ENCODE peak calls at places on chromosomes 1 and 21, in four cellular contexts. M is AG10803, A is neuronal stem cell, T is choroid plexus epithelial cell. O is an unnamed sample.

GRCh38 chr1:204409111-204409510 is 2.5 kb downstream of the PPP1R15B start:
- DNase-seq in M (peak; percentile 13), A (no peak), T (peak; percentile 29), O (no peak)

GRCh38 chr1:65558215-65558614 is 137.7 kb downstream of the LEPR start:
- DNase-seq in M (peak; percentile 20), A (no peak), T (no peak), O (peak; percentile 8)

GRCh38 chr1:161864577-161864976 is 98.5 kb downstream of the ATF6 start:
- DNase-seq in M (peak; percentile 52), A (no peak), T (peak; percentile 83), O (peak; percentile 4)

GRCh38 chr1:155379180-155379876 is 58.6 kb downstream of the RUSC1 start:
- DNase-seq in M (peak; percentile 69), A (no peak), T (peak; percentile 93), O (no peak)

GRCh38 chr1:18297896-18298648 is 182.7 kb upstream of the KLHDC7A start:
- DNase-seq in M (no peak), A (no peak), T (no peak), O (no peak)

GRCh38 chr1:37498872-37499617 is 15.5 kb downstream of the MEAF6 start:
- DNase-seq in M (peak; percentile 55), A (no peak), T (peak; percentile 70), O (peak; percentile 43)

GRCh38 chr1:149962736-149963135 is 26.1 kb upstream of the MTMR11 start:
- DNase-seq in M (peak; percentile 48), A (no peak), T (no peak), O (no peak)

GRCh38 chr1:171251741-171252300 is 3.5 kb downstream of the FMO1 start:
- DNase-seq in M (no peak), A (peak; percentile 33), T (peak; percentile 62), O (peak; percentile 25)

GRCh38 chr1:3611170-3612019 is at the start of gene MEGF6:
- DNase-seq in M (no peak), A (peak; percentile 92), T (peak; percentile 48), O (peak; percentile 33)

GRCh38 chr1:168260393-168260792 is 20.3 kb upstream of the TBX19 start:
- DNase-seq in M (no peak), A (no peak), T (no peak), O (no peak)

GRCh38 chr1:201505505-201505893 is 1.4 kb downstream of the CSRP1 start:
- DNase-seq in M (peak; percentile 70), A (no peak), T (peak; percentile 70), O (peak; percentile 72)

GRCh38 chr1:12400030-12400693 is 170.3 kb downstream of the VPS13D start:
- DNase-seq in M (no peak), A (no peak), T (no peak), O (no peak)

GRCh38 chr1:10561955-10562354 is 87.2 kb downstream of the PEX14 start:
- DNase-seq in M (no peak), A (no peak), T (peak; percentile 32), O (peak; percentile 14)

GRCh38 chr21:38476385-38476784 is 21.9 kb downstream of the ERG start:
- DNase-seq in M (no peak), A (no peak), T (no peak), O (no peak)

GRCh38 chr1:67855944-67856343 is 22.7 kb upstream of the GNG12 start:
- DNase-seq in M (no peak), A (no peak), T (peak; percentile 88), O (no peak)

GRCh38 chr1:96845464-96845863 is 123.9 kb downstream of the PTBP2 start:
- DNase-seq in M (no peak), A (no peak), T (peak; percentile 41), O (peak; percentile 47)

GRCh38 chr1:193537266-193538003 is 351.0 kb upstream of the B3GALT2 start:
- DNase-seq in M (no peak), A (no peak), T (no peak), O (peak; percentile 4)

GRCh38 chr1:181061891-181062777 is 26.4 kb upstream of the IER5 start:
- DNase-seq in M (peak; percentile 16), A (no peak), T (no peak), O (no peak)

GRCh38 chr1:244384066-244384465 is 67.6 kb downstream of the ADSS2 start:
- DNase-seq in M (peak; percentile 11), A (no peak), T (no peak), O (no peak)

GRCh38 chr21:32543975-32544374 is 41.3 kb downstream of the TCP10L start:
- DNase-seq in M (no peak), A (no peak), T (no peak), O (no peak)

GRCh38 chr1:45331436-45332345 is 5.0 kb downstream of the HPDL start:
- DNase-seq in M (no peak), A (no peak), T (no peak), O (no peak)

GRCh38 chr1:9904571-9904970 is 5.5 kb downstream of the CTNNBIP1 start:
- DNase-seq in M (peak; percentile 25), A (no peak), T (peak; percentile 57), O (no peak)

GRCh38 chr1:242824435-242824834 is 299.9 kb upstream of the PLD5 start:
- DNase-seq in M (peak; percentile 5), A (no peak), T (peak; percentile 28), O (peak; percentile 20)

GRCh38 chr1:80158771-80159170 is 1152.2 kb upstream of the ADGRL4 start:
- DNase-seq in M (no peak), A (no peak), T (no peak), O (peak; percentile 23)

GRCh38 chr1:88036345-88036999 is 647.6 kb upstream of the PKN2 start:
- DNase-seq in M (no peak), A (no peak), T (no peak), O (no peak)

GRCh38 chr1:38127432-38127831 is 80.8 kb upstream of the POU3F1 start:
- DNase-seq in M (no peak), A (no peak), T (no peak), O (no peak)

GRCh38 chr1:94061513-94062443 is 59.2 kb downstream of the ABCA4 start:
- DNase-seq in M (peak; percentile 93), A (peak; percentile 61), T (peak; percentile 91), O (peak; percentile 73)

GRCh38 chr1:4693891-4694290 is 39.5 kb downstream of the AJAP1 start:
- DNase-seq in M (no peak), A (no peak), T (no peak), O (no peak)

GRCh38 chr1:4150262-4150661 is 250.2 kb upstream of the C1orf174 start:
- DNase-seq in M (no peak), A (peak; percentile 15), T (no peak), O (no peak)

GRCh38 chr1:236823559-236823958 is 28.5 kb downstream of the MTR start:
- DNase-seq in M (no peak), A (no peak), T (no peak), O (no peak)

GRCh38 chr1:31725777-31726535 is 22.1 kb upstream of the COL16A1 start:
- DNase-seq in M (no peak), A (no peak), T (no peak), O (no peak)

GRCh38 chr1:187413770-187414169 is 585.0 kb downstream of the PLA2G4A start:
- DNase-seq in M (no peak), A (no peak), T (peak; percentile 52), O (peak; percentile 54)

GRCh38 chr1:170145691-170146676 is at the start of gene NTMT2:
- DNase-seq in M (no peak), A (peak; percentile 42), T (peak; percentile 8), O (peak; percentile 53)

GRCh38 chr1:111474106-111474505 is 322 bp downstream of the C1orf162 start:
- DNase-seq in M (no peak), A (no peak), T (no peak), O (no peak)

GRCh38 chr1:23577056-23577985 is 18.0 kb upstream of the ID3 start:
- DNase-seq in M (peak; percentile 88), A (no peak), T (peak; percentile 97), O (peak; percentile 71)

GRCh38 chr1:172756029-172756428 is 97.1 kb downstream of the FASLG start:
- DNase-seq in M (no peak), A (no peak), T (no peak), O (no peak)

GRCh38 chr1:109716570-109717090 is 4.6 kb downstream of the GSTM5 start:
- DNase-seq in M (no peak), A (no peak), T (no peak), O (no peak)

DNA sequence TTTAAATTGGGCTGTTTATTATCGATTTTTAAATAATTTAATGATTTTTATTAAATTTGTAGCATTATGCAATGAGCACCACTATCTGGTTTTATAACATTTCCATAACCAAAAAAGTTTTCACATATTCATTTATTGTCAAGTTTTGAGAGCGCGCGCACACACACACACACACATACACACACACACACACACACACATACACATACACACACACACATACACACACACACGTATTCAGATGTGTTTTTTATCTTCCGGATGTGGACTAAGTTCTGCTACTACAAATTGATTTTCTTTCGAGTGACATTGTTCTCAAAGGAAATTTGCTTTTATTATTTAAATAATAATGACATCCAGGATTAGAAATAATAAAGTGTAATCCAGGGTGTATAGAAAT is 16.3 kb downstream of the CACHD1 start:
- DNase-seq in M (no peak), A (no peak), T (no peak), O (no peak)
- H3K4me3 ChIP-seq in M (no peak overlapping the region), A (no peak overlapping the region), T (no peak overlapping the region), O (no peak overlapping the region)

DNA sequence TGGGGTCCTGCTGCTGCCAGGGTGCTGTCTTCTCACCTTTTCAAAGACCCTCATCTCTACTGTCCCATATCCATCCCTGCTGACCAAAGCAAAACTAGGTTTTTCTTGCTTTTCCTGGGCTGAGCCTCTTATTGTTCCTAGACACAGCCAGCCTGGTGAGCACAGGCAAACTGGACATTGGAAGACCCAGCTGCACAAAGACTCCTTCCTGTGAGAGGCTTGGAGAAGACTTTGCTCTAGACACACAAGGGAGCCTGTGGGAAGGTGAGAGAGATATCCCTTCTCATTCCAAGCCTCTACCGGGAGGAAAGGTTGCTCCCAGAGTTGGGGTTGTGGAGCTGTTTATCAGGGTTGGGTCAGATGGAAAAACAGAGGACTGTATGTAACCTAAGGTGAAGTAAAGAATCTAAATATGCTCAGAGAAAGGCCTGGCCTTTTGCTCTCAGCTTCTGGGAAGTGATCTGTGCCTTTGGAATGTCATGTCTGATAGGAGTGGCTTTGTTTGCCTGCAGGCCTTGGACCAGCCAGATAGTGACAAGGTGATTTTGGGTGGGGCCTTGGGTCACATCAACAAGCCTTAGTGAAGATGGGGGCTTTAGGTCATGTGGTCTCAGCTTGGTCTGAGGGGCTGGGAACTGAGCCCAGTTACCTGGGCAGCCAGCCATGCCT is 87.6 kb upstream of the RUNX1 start:
- DNase-seq in M (peak; percentile 65), A (no peak), T (peak; percentile 45), O (peak; percentile 78)
- H3K4me3 ChIP-seq in M (no peak overlapping the region), A (no peak overlapping the region), T (no peak overlapping the region), O (no peak overlapping the region)

DNA sequence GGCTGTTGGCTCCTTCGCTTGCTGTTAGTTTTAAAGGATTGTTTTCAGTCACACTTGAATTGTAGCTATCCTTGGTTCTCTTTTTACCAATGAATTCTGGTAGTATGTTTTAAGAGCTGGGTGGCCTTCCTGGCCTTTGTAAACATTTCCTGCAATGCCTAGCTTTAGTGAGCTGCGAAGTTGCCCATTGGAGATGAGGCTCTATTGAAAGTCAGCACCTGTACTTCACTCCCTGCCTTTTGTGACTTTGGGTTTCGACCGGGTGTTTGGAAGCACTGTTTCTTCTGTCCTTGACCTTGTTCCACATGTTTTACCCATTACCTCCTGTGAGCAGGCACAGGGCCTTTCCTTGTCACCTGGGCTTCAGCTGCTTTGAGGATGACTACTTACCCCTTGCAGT is 64.7 kb downstream of the DYRK1A start:
- DNase-seq in M (no peak), A (no peak), T (no peak), O (no peak)
- H3K4me3 ChIP-seq in M (no peak overlapping the region), A (no peak overlapping the region), T (no peak overlapping the region), O (no peak overlapping the region)

DNA sequence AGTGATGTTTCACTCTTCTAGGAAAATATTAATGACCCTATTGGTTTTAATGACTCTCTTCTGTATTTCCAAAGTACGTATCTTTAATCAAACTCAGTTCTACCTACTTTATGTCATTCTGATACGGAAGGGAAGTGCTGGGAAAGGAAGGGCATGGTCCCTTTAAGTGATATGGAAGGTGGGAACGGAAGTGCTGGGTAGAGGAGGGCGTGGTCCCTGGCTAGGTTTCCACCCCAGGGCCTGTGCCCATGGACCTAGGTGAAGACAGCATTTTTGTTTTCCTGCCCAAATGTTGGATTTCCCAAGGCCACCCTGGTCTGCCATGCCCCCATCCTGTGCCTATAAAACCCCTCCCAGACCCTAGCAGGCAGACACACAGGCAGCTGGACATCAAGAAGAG is 24.0 kb downstream of the RGS4 start:
- DNase-seq in M (no peak), A (no peak), T (no peak), O (no peak)
- H3K4me3 ChIP-seq in M (no peak overlapping the region), A (no peak overlapping the region), T (no peak overlapping the region), O (no peak overlapping the region)